ENCODE peak calls at places on chromosomes 5 and 9, in five cellular contexts. T, D, A, S and U are unnamed samples.

GRCh38 chr9:87179556-87180340 is 232.4 kb upstream of the GAS1 start:
- DNase-seq in T (no peak), D (no peak), A (no peak), S (no peak), U (no peak)

GRCh38 chr5:41071975-41072374 is 833 bp upstream of the MROH2B start:
- DNase-seq in T (peak; percentile 84), D (no peak), A (no peak), S (no peak), U (no peak)

GRCh38 chr5:78563621-78564020 is 85.0 kb downstream of the LHFPL2 start:
- DNase-seq in T (no peak), D (no peak), A (no peak), S (no peak), U (no peak)

GRCh38 chr9:109652112-109652511 is 127.9 kb upstream of the PALM2AKAP2 start:
- DNase-seq in T (peak; percentile 69), D (no peak), A (no peak), S (no peak), U (no peak)

GRCh38 chr5:37722236-37723146 is 117.3 kb downstream of the GDNF start:
- DNase-seq in T (peak; percentile 97), D (no peak), A (no peak), S (no peak), U (no peak)

GRCh38 chr9:121154782-121155181 is 46.9 kb downstream of the RAB14 start:
- DNase-seq in T (no peak), D (no peak), A (no peak), S (no peak), U (no peak)

GRCh38 chr5:175842947-175843793 is 28.2 kb upstream of the CPLX2 start:
- DNase-seq in T (peak; percentile 56), D (no peak), A (no peak), S (no peak), U (no peak)

GRCh38 chr9:32906213-32906612 is 95.2 kb downstream of the APTX start:
- DNase-seq in T (no peak), D (no peak), A (no peak), S (no peak), U (no peak)

GRCh38 chr9:137491735-137492432 is 32.8 kb upstream of the NSMF start:
- DNase-seq in T (no peak), D (no peak), A (no peak), S (no peak), U (no peak)

GRCh38 chr9:26129216-26129615 is 451.0 kb upstream of the TUSC1 start:
- DNase-seq in T (peak; percentile 77), D (no peak), A (no peak), S (no peak), U (no peak)

GRCh38 chr9:90379771-90380170 is 262.9 kb downstream of the DIRAS2 start:
- DNase-seq in T (no peak), D (no peak), A (no peak), S (no peak), U (no peak)

GRCh38 chr5:43304520-43304919 is 8.7 kb downstream of the HMGCS1 start:
- DNase-seq in T (no peak), D (no peak), A (no peak), S (no peak), U (no peak)